ENCODE peak calls at places on chromosomes 16 and 17, in five cellular contexts. L is colonic mucosa; R is AG08395; Z is mucosa of gallbladder; E is stimulated activated CD8-positive, alpha-beta memory T cell treated with anti-CD3 and anti-CD28 coated beads, Interleukin-2, amount 100 ng/mL, for 48 hours. O is an unnamed sample.

GRCh38 chr16:50369133-50369804 is 481 bp upstream of the BRD7 start:
- DNase-seq in L (no peak), R (no peak), E (no peak), Z (no peak), O (no peak)

GRCh38 chr17:46877466-46877865 is 26.1 kb downstream of the WNT9B start:
- DNase-seq in E (no peak), R (no peak), L (no peak), Z (no peak), O (no peak)

GRCh38 chr16:13391337-13391736 is 489.9 kb downstream of the SHISA9 start:
- DNase-seq in E (no peak), Z (no peak), L (no peak), R (no peak), O (no peak)

GRCh38 chr17:38510424-38511125 is 82.3 kb downstream of the ARHGAP23 start:
- DNase-seq in Z (no peak), R (peak; percentile 36), E (no peak), L (no peak), O (no peak)

GRCh38 chr17:2055494-2056220 is 754 bp downstream of the HIC1 start:
- DNase-seq in R (no peak), E (no peak), L (no peak), Z (no peak), O (no peak)

GRCh38 chr17:35022536-35023063 is 40.9 kb downstream of the RFFL start:
- DNase-seq in E (peak; percentile 57), R (peak; percentile 81), Z (peak; percentile 78), L (peak; percentile 23), O (peak; percentile 83)

GRCh38 chr16:50866806-50867205 is 124.9 kb downstream of the CYLD start:
- DNase-seq in Z (no peak), L (no peak), R (no peak), E (no peak), O (no peak)

GRCh38 chr16:18782697-18783429 is 7.3 kb downstream of the RPS15A start:
- DNase-seq in Z (no peak), L (no peak), R (no peak), E (no peak), O (no peak)

GRCh38 chr16:12881182-12881581 is 20.2 kb upstream of the SHISA9 start:
- DNase-seq in L (no peak), R (no peak), E (no peak), Z (no peak), O (no peak)

GRCh38 chr17:4999429-5000093 is 1.8 kb downstream of the KIF1C start:
- DNase-seq in R (no peak), Z (no peak), E (no peak), L (no peak), O (no peak)

GRCh38 chr16:89450537-89450936 is 39.8 kb downstream of the ANKRD11 start:
- DNase-seq in L (no peak), Z (no peak), R (no peak), E (no peak), O (no peak)

GRCh38 chr17:11610999-11611566 is 12.8 kb downstream of the DNAH9 start:
- DNase-seq in L (no peak), E (no peak), R (no peak), Z (no peak), O (no peak)

GRCh38 chr17:2779545-2779944 is 16.7 kb upstream of the RAP1GAP2 start:
- DNase-seq in Z (no peak), L (no peak), R (no peak), E (no peak), O (no peak)

GRCh38 chr17:42050360-42051012 is at the start of gene C17orf113:
- DNase-seq in Z (peak; percentile 42), E (peak; percentile 34), L (peak; percentile 59), R (peak; percentile 58), O (peak; percentile 56)